ENCODE peak calls at places on chromosomes 13 and 19, in eight cellular contexts. U is T follicular helper cell; F is astrocyte of the spinal cord; Z is fibroblast of pulmonary artery; P is stimulated activated CD8-positive, alpha-beta memory T cell treated with anti-CD3 and anti-CD28 coated beads, Interleukin-7, amount 100 ng/mL, for 48 hours; V is COR-L47; A is ACHN; C is HEK293T. M is an unnamed sample.

GRCh38 chr13:103430368-103430767 is 364.2 kb upstream of the SLC10A2 start:
- DNase-seq in U (no peak), F (no peak), Z (no peak), P (no peak), V (no peak), A (no peak), C (no peak), M (no peak)

GRCh38 chr13:40116008-40116407 is 460.5 kb downstream of the COG6 start:
- DNase-seq in U (no peak), F (peak), Z (peak), P (peak), V (no peak), A (peak), C (peak), M (peak)

GRCh38 chr19:18287836-18288772 is 6.7 kb upstream of the JUND start:
- DNase-seq in U (no peak), F (peak), Z (no peak), P (no peak), V (no peak), A (no peak), C (no peak), M (no peak)

GRCh38 chr19:40588110-40588854 is 11.6 kb downstream of the SHKBP1 start:
- DNase-seq in U (no peak), F (peak), Z (no peak), P (no peak), V (no peak), A (no peak), C (no peak), M (no peak)

GRCh38 chr13:37701972-37702371 is 103.4 kb upstream of the POSTN start:
- DNase-seq in U (no peak), F (peak), Z (peak), P (no peak), V (no peak), A (peak), C (no peak), M (peak)

GRCh38 chr13:46569471-46569870 is 16.5 kb downstream of the LRCH1 start:
- DNase-seq in U (no peak), F (no peak), Z (no peak), P (no peak), V (no peak), A (no peak), C (no peak), M (no peak)

GRCh38 chr19:9875796-9876195 is 40.7 kb downstream of the PIN1 start:
- DNase-seq in U (no peak), F (no peak), Z (no peak), P (no peak), V (no peak), A (no peak), C (no peak), M (no peak)

GRCh38 chr19:46082728-46083050 is 41.8 kb downstream of the IGFL3 start:
- DNase-seq in U (no peak), F (peak), Z (no peak), P (no peak), V (no peak), A (no peak), C (no peak), M (peak)